ENCODE peak calls at places on chromosomes 4 and X, in seven cellular contexts. H, X, S, N, T, G and U are unnamed samples.
A peak's percentile ranks its signal among the peaks of the same experiment; 100 is the strongest.

GRCh38 chrX:8971116-8971515 is 62.8 kb downstream of the FAM9B start:
- DNase-seq in H (no peak), X (no peak), S (no peak), N (no peak), T (no peak), G (no peak), U (no peak)

GRCh38 chr4:119053245-119053644 is 82.4 kb upstream of the MYOZ2 start:
- DNase-seq in H (no peak), X (no peak), S (no peak), N (no peak), T (no peak), G (no peak), U (no peak)

GRCh38 chr4:41963105-41963504 is 18.5 kb upstream of the DCAF4L1 start:
- DNase-seq in H (no peak), X (no peak), S (no peak), N (no peak), T (no peak), G (no peak), U (peak; percentile 34)

GRCh38 chr4:101774807-101775206 is 15.7 kb upstream of the BANK1 start:
- DNase-seq in H (no peak), X (no peak), S (no peak), N (no peak), T (no peak), G (no peak), U (no peak)

GRCh38 chrX:39331062-39331704 is 529.9 kb downstream of the MID1IP1 start:
- DNase-seq in H (no peak), X (no peak), S (no peak), N (no peak), T (no peak), G (no peak), U (no peak)

GRCh38 chr4:173217727-173218126 is 49.1 kb downstream of the GALNT7 start:
- DNase-seq in H (no peak), X (no peak), S (no peak), N (no peak), T (no peak), G (no peak), U (no peak)

GRCh38 chr4:77347341-77347740 is 190.3 kb downstream of the CCNG2 start:
- DNase-seq in H (no peak), X (no peak), S (no peak), N (no peak), T (no peak), G (no peak), U (no peak)

GRCh38 chrX:118208476-118208875 is 91.9 kb upstream of the KLHL13 start:
- DNase-seq in H (no peak), X (no peak), S (no peak), N (no peak), T (no peak), G (no peak), U (no peak)

GRCh38 chr4:51836531-51836930 is 6.4 kb upstream of the DCUN1D4 start:
- DNase-seq in H (no peak), X (no peak), S (no peak), N (no peak), T (no peak), G (no peak), U (no peak)

GRCh38 chr4:67674098-67674497 is 26.9 kb downstream of the UBA6 start:
- DNase-seq in H (no peak), X (no peak), S (no peak), N (no peak), T (no peak), G (no peak), U (peak; percentile 41)
- TF ChIP-seq CTCF in H (no peak), X (no peak), S (no peak), N (no peak), T (no peak), G (no peak), U (no peak)

GRCh38 chrX:17361620-17362019 is 13.4 kb upstream of the NHS start:
- DNase-seq in H (no peak), X (no peak), S (no peak), N (no peak), T (no peak), G (no peak), U (peak; percentile 43)
- TF ChIP-seq CTCF in H (no peak), X (no peak), S (no peak), N (no peak), T (no peak), G (peak; percentile 54), U (peak; percentile 27)

GRCh38 chrX:123173833-123174232 is 10.2 kb upstream of the GRIA3 start:
- DNase-seq in H (no peak), X (no peak), S (no peak), N (no peak), T (no peak), G (no peak), U (no peak)
- TF ChIP-seq CTCF in H (no peak), X (no peak), S (no peak), N (no peak), T (no peak), G (peak; percentile 27), U (no peak)

DNA sequence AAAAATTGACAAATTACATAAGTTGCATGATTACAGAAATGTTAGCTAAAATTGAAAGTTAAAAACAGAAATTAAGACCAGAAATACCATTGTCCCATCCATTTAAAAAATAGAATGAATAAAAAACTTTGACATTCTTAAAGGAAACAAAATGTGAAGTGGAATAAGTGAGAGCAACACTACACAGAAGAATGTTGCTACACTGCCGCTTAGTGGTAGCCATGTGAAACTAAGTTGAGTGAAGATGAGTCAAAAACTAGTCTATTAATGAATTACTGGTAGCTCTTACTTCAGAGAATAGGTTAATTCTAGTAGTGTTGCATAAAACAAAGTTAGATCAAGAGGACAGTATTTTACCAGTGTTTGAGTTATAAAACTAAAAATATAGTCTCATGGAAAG is 571.0 kb upstream of the KLHL4 start:
- DNase-seq in H (no peak), X (no peak), S (no peak), N (peak; percentile 8), T (no peak), G (no peak), U (peak; percentile 41)
- TF ChIP-seq CTCF in H (no peak), X (peak; percentile 47), S (peak; percentile 50), N (peak; percentile 47), T (no peak), G (peak; percentile 92), U (peak; percentile 56)